ENCODE peak calls at places on chromosome 15, in six cellular contexts. H is RWPE2; F is tibial artery; G is upper lobe of right lung; T is Peyer's patch; N is CD4-positive, CD25-positive, alpha-beta regulatory T cell. M is an unnamed sample.

GRCh38 chr15:66619152-66619903 is 53.5 kb upstream of the LCTL start:
- DNase-seq in H (no peak), F (peak; percentile 88), G (peak; percentile 86), T (peak; percentile 81), N (peak; percentile 15), M (peak; percentile 59)

GRCh38 chr15:99100245-99101173 is 4.4 kb upstream of the SYNM start:
- DNase-seq in H (no peak), F (peak; percentile 87), G (peak; percentile 89), T (peak; percentile 77), N (no peak), M (peak; percentile 69)

GRCh38 chr15:39731266-39731665 is 51.4 kb downstream of the FSIP1 start:
- DNase-seq in H (no peak), F (no peak), G (no peak), T (no peak), N (no peak), M (no peak)

GRCh38 chr15:86570738-86571137 is 491.1 kb downstream of the AGBL1 start:
- DNase-seq in H (no peak), F (no peak), G (no peak), T (no peak), N (no peak), M (no peak)

GRCh38 chr15:34271493-34271892 is 46.7 kb downstream of the EMC4 start:
- DNase-seq in H (no peak), F (no peak), G (no peak), T (no peak), N (no peak), M (no peak)

GRCh38 chr15:56837281-56837680 is 81.2 kb upstream of the TCF12 start:
- DNase-seq in H (no peak), F (no peak), G (no peak), T (no peak), N (no peak), M (no peak)

GRCh38 chr15:51647128-51647562 is 24.6 kb upstream of the DMXL2 start:
- DNase-seq in H (no peak), F (peak; percentile 78), G (no peak), T (peak; percentile 56), N (no peak), M (no peak)

GRCh38 chr15:96171842-96172241 is 158.7 kb upstream of the NR2F2 start:
- DNase-seq in H (no peak), F (no peak), G (no peak), T (no peak), N (no peak), M (peak; percentile 24)

GRCh38 chr15:70765504-70766281 is 2.3 kb upstream of the UACA start:
- DNase-seq in H (no peak), F (no peak), G (no peak), T (no peak), N (no peak), M (no peak)
- H3K27me3 ChIP-seq in H (no peaks in the 10 kb centered on the region), F (no peaks in the 10 kb centered on the region), G (peaks cover 4% of the 10 kb centered on the region), T (no peaks in the 10 kb centered on the region), N (peaks cover 35% of the 10 kb centered on the region), M (no peaks in the 10 kb centered on the region)

GRCh38 chr15:87743557-87743956 is 513.0 kb downstream of the NTRK3 start:
- DNase-seq in H (no peak), F (no peak), G (no peak), T (no peak), N (no peak), M (no peak)
- H3K9me3 ChIP-seq in H (no peaks in the 10 kb centered on the region), F (no peaks in the 10 kb centered on the region), G (no peaks in the 10 kb centered on the region), T (no peaks in the 10 kb centered on the region), N (no peaks in the 10 kb centered on the region), M (no peaks in the 10 kb centered on the region)

GRCh38 chr15:93333826-93334225 is 244.8 kb upstream of the RGMA start:
- DNase-seq in H (no peak), F (no peak), G (no peak), T (no peak), N (no peak), M (no peak)
- H3K27me3 ChIP-seq in H (no peaks in the 10 kb centered on the region), F (peaks cover 30% of the 10 kb centered on the region), G (peaks cover 9% of the 10 kb centered on the region), T (no peaks in the 10 kb centered on the region), N (peaks cover 6% of the 10 kb centered on the region), M (no peaks in the 10 kb centered on the region)

GRCh38 chr15:63586790-63587189 is 10.4 kb upstream of the FBXL22 start:
- DNase-seq in H (no peak), F (no peak), G (no peak), T (no peak), N (no peak), M (no peak)

GRCh38 chr15:63582179-63582578 is 15.0 kb upstream of the FBXL22 start:
- DNase-seq in H (no peak), F (no peak), G (no peak), T (no peak), N (no peak), M (no peak)

GRCh38 chr15:63588826-63589225 is 8.4 kb upstream of the FBXL22 start:
- DNase-seq in H (no peak), F (no peak), G (no peak), T (no peak), N (no peak), M (no peak)

GRCh38 chr15:63587527-63587926 is 9.7 kb upstream of the FBXL22 start:
- DNase-seq in H (no peak), F (no peak), G (no peak), T (no peak), N (no peak), M (peak; percentile 34)

DNA sequence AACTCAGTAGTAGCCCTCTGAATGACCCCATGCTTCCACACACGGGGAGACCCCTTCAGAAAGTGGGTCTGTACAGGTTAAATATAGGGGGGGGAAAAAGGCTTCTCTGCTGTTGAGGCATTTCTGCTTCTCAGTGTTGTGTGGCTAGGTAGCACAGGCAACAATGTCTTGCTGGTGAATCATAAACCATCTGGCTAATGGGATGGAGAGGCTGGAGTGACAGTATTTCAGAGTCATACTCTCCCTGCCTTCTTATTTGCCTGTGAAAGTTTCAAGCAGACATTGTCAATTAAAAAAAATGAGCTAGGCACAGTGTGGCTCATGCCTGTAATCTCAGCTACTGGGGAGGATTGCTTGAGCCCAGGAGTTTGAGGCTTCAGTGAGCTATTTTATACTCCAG is 14.2 kb upstream of the FBXL22 start:
- DNase-seq in H (no peak), F (no peak), G (no peak), T (no peak), N (no peak), M (no peak)
- H3K9me3 ChIP-seq in H (no peaks in the 10 kb centered on the region), F (no peaks in the 10 kb centered on the region), G (no peaks in the 10 kb centered on the region), T (no peaks in the 10 kb centered on the region), N (no peaks in the 10 kb centered on the region), M (no peaks in the 10 kb centered on the region)

DNA sequence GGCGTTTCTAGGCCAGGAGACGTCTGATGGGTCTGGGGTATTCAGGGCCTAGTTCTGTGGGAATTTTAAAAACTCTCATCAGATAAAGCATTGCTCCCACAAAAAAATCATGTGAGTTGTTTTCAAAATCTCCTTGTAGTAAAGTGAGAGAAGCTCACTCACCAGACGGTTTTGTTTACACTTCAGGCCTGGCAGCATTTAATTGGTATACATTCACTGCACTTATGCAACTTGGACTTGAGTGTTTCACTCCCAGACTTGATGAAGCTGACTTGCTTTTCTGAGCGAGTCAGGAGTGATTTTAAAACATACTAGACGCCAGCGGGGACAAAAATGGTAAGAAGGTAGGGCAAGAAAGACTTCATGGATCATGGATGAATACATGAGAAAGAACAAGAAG is 75.2 kb downstream of the SLCO3A1 start:
- DNase-seq in H (no peak), F (no peak), G (no peak), T (no peak), N (no peak), M (no peak)
- H3K27me3 ChIP-seq in H (no peaks in the 10 kb centered on the region), F (no peaks in the 10 kb centered on the region), G (no peaks in the 10 kb centered on the region), T (no peaks in the 10 kb centered on the region), N (no peaks in the 10 kb centered on the region), M (peaks cover 2% of the 10 kb centered on the region)

GRCh38 chr15:79916424-79916823 is 19.6 kb upstream of the MTHFS start:
- DNase-seq in H (no peak), F (no peak), G (no peak), T (no peak), N (no peak), M (no peak)
- H3K9me3 ChIP-seq in H (peaks cover 52% of the 10 kb centered on the region), F (peaks cover 27% of the 10 kb centered on the region), G (peaks cover 69% of the 10 kb centered on the region), T (no peaks in the 10 kb centered on the region), N (peaks cover 85% of the 10 kb centered on the region), M (peaks cover 28% of the 10 kb centered on the region)

DNA sequence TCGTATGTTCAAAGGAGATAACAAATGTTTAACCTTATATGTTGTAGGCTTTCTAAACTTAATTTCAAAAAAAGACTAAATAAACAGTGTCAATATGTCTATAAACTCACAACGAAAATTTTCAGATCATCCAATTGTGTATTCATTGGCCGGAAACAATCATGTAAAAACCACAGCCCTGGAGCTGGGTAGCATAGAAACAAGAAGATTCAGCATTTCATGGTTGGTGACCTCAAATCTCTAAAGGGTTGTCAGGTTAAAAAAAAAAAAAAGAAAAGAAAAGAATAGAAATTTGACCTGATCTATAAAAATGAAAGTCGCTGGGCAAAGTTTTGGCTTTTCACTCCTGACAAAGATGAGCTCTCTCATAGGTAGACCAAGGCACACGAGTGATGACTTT is 13.9 kb downstream of the MEX3B start:
- DNase-seq in H (no peak), F (no peak), G (no peak), T (no peak), N (no peak), M (no peak)
- H3K27me3 ChIP-seq in H (no peaks in the 10 kb centered on the region), F (no peaks in the 10 kb centered on the region), G (no peaks in the 10 kb centered on the region), T (no peaks in the 10 kb centered on the region), N (no peaks in the 10 kb centered on the region), M (no peaks in the 10 kb centered on the region)

GRCh38 chr15:27220199-27220598 is 249.2 kb downstream of the GABRG3 start:
- DNase-seq in H (no peak), F (no peak), G (no peak), T (no peak), N (no peak), M (no peak)

GRCh38 chr15:27223166-27223565 is 252.2 kb downstream of the GABRG3 start:
- DNase-seq in H (no peak), F (no peak), G (no peak), T (no peak), N (no peak), M (no peak)

GRCh38 chr15:27219636-27220035 is 248.7 kb downstream of the GABRG3 start:
- DNase-seq in H (no peak), F (no peak), G (no peak), T (no peak), N (no peak), M (no peak)

GRCh38 chr15:27222479-27222878 is 251.5 kb downstream of the GABRG3 start:
- DNase-seq in H (no peak), F (no peak), G (no peak), T (no peak), N (no peak), M (no peak)
- H3K9me3 ChIP-seq in H (no peaks in the 10 kb centered on the region), F (no peaks in the 10 kb centered on the region), G (no peaks in the 10 kb centered on the region), T (no peaks in the 10 kb centered on the region), N (peaks cover 8% of the 10 kb centered on the region), M (no peaks in the 10 kb centered on the region)

GRCh38 chr15:23846218-23846617 is 159.1 kb upstream of the NDN start:
- DNase-seq in H (no peak), F (no peak), G (no peak), T (no peak), N (no peak), M (no peak)
- H3K27me3 ChIP-seq in H (peaks cover 22% of the 10 kb centered on the region), F (no peaks in the 10 kb centered on the region), G (no peaks in the 10 kb centered on the region), T (no peaks in the 10 kb centered on the region), N (no peaks in the 10 kb centered on the region), M (no peaks in the 10 kb centered on the region)